ENCODE peak calls at places on chromosomes 4 and X, in four cellular contexts. E is fibroblast of lung, T is IMR-90, G is H1. Y is an unnamed sample.

GRCh38 chr4:40685300-40685699 is 55.6 kb upstream of the RBM47 start:
- DNase-seq in E (peak; percentile 82), T (peak; percentile 73), G (no peak), Y (no peak)

GRCh38 chr4:11438647-11439046 is 10.0 kb upstream of the HS3ST1 start:
- DNase-seq in E (no peak), T (no peak), G (no peak), Y (no peak)

GRCh38 chr4:18582841-18583240 is 561.3 kb upstream of the LCORL start:
- DNase-seq in E (no peak), T (no peak), G (no peak), Y (no peak)

GRCh38 chr4:17013382-17014006 is 115.0 kb upstream of the LDB2 start:
- DNase-seq in E (peak; percentile 67), T (peak; percentile 65), G (no peak), Y (no peak)

GRCh38 chrX:104195489-104196084 is 29.3 kb downstream of the FAM199X start:
- DNase-seq in E (no peak), T (peak; percentile 25), G (no peak), Y (peak; percentile 53)

GRCh38 chr4:38468491-38468890 is 195.5 kb upstream of the KLF3 start:
- DNase-seq in E (no peak), T (no peak), G (no peak), Y (no peak)

GRCh38 chr4:6771229-6771671 is 11.3 kb upstream of the KIAA0232 start:
- DNase-seq in E (peak; percentile 36), T (peak; percentile 16), G (no peak), Y (no peak)

GRCh38 chr4:17283832-17284231 is 228.1 kb downstream of the QDPR start:
- DNase-seq in E (no peak), T (no peak), G (no peak), Y (no peak)

GRCh38 chr4:146976145-146976544 is 30.5 kb upstream of the TTC29 start:
- DNase-seq in E (no peak), T (no peak), G (no peak), Y (no peak)

GRCh38 chr4:179353791-179354190 is 1911.6 kb upstream of the AGA start:
- DNase-seq in E (peak; percentile 49), T (no peak), G (no peak), Y (no peak)

GRCh38 chrX:4253092-4253491 is 539.6 kb upstream of the PRKX start:
- DNase-seq in E (no peak), T (no peak), G (no peak), Y (no peak)

GRCh38 chr4:118807659-118808058 is 28.3 kb downstream of the SEC24D start:
- DNase-seq in E (no peak), T (no peak), G (no peak), Y (no peak)

GRCh38 chrX:153725832-153726285 is 1.2 kb downstream of the ABCD1 start:
- DNase-seq in E (no peak), T (no peak), G (no peak), Y (no peak)

GRCh38 chrX:131728295-131729145 is 184.6 kb downstream of the OR13H1 start:
- DNase-seq in E (peak; percentile 65), T (peak; percentile 86), G (no peak), Y (no peak)

GRCh38 chr4:79917246-79917645 is 155.8 kb downstream of the ANTXR2 start:
- DNase-seq in E (peak; percentile 45), T (peak; percentile 44), G (peak; percentile 47), Y (peak; percentile 27)

GRCh38 chrX:42524374-42524773 is 253.6 kb downstream of the PPP1R2C start:
- DNase-seq in E (peak; percentile 85), T (peak; percentile 1), G (no peak), Y (no peak)

GRCh38 chrX:129957241-129958099 is 25.0 kb upstream of the BCORL1 start:
- DNase-seq in E (peak; percentile 46), T (peak; percentile 16), G (no peak), Y (peak; percentile 68)

GRCh38 chrX:131789664-131790063 is 233.4 kb upstream of the STK26 start:
- DNase-seq in E (no peak), T (no peak), G (no peak), Y (no peak)

GRCh38 chr4:1205641-1206298 is 33.4 kb upstream of the SPON2 start:
- DNase-seq in E (no peak), T (no peak), G (no peak), Y (no peak)

GRCh38 chr4:36402008-36402758 is 120.8 kb downstream of the DTHD1 start:
- DNase-seq in E (no peak), T (no peak), G (no peak), Y (no peak)

GRCh38 chrX:74536142-74537010 is 78.0 kb downstream of the RLIM start:
- DNase-seq in E (peak; percentile 90), T (peak; percentile 83), G (no peak), Y (peak; percentile 81)

GRCh38 chrX:49171752-49172279 is at the start of gene PLP2:
- DNase-seq in E (peak; percentile 59), T (peak; percentile 40), G (no peak), Y (peak; percentile 74)

GRCh38 chr4:172596206-172596605 is 572.4 kb upstream of the GALNT7 start:
- DNase-seq in E (no peak), T (no peak), G (peak; percentile 3), Y (peak; percentile 9)

GRCh38 chr4:155906554-155907247 is 3.2 kb downstream of the TDO2 start:
- DNase-seq in E (peak; percentile 97), T (peak; percentile 99), G (no peak), Y (peak; percentile 71)

GRCh38 chr4:38924266-38924827 is 56.7 kb downstream of the FAM114A1 start:
- DNase-seq in E (no peak), T (no peak), G (no peak), Y (no peak)

GRCh38 chrX:40087574-40088298 is 10.0 kb downstream of the BCOR start:
- DNase-seq in E (no peak), T (peak; percentile 79), G (no peak), Y (no peak)

GRCh38 chr4:8464376-8464775 is 23.8 kb downstream of the TRMT44 start:
- DNase-seq in E (no peak), T (no peak), G (no peak), Y (no peak)

GRCh38 chr4:87053064-87053693 is 118.4 kb downstream of the AFF1 start:
- DNase-seq in E (no peak), T (peak; percentile 53), G (no peak), Y (no peak)

GRCh38 chr4:94534401-94535312 is 82.9 kb downstream of the PDLIM5 start:
- DNase-seq in E (no peak), T (no peak), G (no peak), Y (peak; percentile 26)

GRCh38 chr4:158856852-158857251 is 88.0 kb downstream of the FNIP2 start:
- DNase-seq in E (peak; percentile 54), T (peak; percentile 68), G (no peak), Y (peak; percentile 41)

GRCh38 chr4:54050214-54050904 is 14.0 kb downstream of the CHIC2 start:
- DNase-seq in E (peak; percentile 75), T (peak; percentile 78), G (no peak), Y (no peak)

GRCh38 chr4:135672202-135672601 is 1470.6 kb upstream of the PABPC4L start:
- DNase-seq in E (no peak), T (no peak), G (no peak), Y (no peak)

GRCh38 chr4:98529970-98530569 is 128.3 kb downstream of the TSPAN5 start:
- DNase-seq in E (no peak), T (no peak), G (no peak), Y (no peak)

GRCh38 chr4:147528054-147528453 is 47.2 kb downstream of the EDNRA start:
- DNase-seq in E (no peak), T (no peak), G (no peak), Y (no peak)

GRCh38 chrX:105018865-105019264 is 201.6 kb downstream of the TEX13A start:
- DNase-seq in E (no peak), T (no peak), G (no peak), Y (no peak)

GRCh38 chrX:34778961-34779360 is 121.9 kb upstream of the TMEM47 start:
- DNase-seq in E (peak; percentile 82), T (peak; percentile 86), G (no peak), Y (no peak)

GRCh38 chr4:3707423-3708102 is 58.6 kb upstream of the ADRA2C start:
- DNase-seq in E (no peak), T (no peak), G (no peak), Y (no peak)
- H2AFZ ChIP-seq in E (no peak overlapping the region), T (no peak overlapping the region), G (no peak overlapping the region), Y (no peak overlapping the region)

GRCh38 chr4:124044867-124045266 is 648.3 kb downstream of the SPRY1 start:
- DNase-seq in E (no peak), T (no peak), G (no peak), Y (no peak)
- TF ChIP-seq CTCF in E (no peak), T (no peak), G (peak; percentile 10), Y (no peak)

DNA sequence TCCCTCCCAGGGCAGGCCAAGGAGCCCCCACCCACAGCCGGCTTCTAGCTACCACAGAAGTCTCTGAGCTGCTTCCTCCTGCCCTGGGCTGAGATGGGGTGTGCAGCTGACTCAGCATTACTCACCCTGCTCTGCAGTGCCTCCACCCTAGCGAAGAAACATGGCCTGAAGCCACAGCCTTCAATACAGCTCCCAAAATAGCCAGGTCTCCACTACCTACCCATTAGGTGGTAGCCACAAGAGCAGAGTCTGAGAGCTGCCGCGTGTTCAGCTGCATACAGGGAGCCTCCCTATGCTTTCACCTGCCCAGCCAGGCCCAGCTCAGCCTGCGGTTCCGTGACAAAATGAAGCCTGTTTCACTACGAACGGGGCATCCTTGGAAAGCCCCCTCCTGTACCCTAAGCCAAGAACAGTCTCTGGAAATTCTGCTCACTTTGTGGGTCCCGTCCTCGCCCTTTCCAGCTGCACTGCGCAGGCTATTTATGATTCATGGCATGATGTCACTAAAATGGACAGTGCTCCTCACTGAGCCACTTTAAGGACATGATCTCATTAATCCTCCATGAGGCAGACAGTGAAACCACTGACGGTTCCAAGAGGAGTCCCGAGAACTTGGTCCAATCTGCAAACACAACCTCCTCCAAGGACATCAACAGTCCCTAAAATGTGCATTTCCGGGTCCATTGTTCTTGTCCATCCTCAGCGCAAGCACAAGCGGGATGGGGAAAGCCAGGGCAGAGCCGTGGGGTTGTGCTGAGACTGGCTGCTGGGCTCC is 20.2 kb downstream of the WDR1 start:
- DNase-seq in E (peak; percentile 97), T (peak; percentile 94), G (no peak), Y (peak; percentile 64)
- H4K20me1 ChIP-seq in E (no peaks in the 10 kb centered on the region), T (peaks cover 100% of the 10 kb centered on the region), G (peaks cover 53% of the 10 kb centered on the region), Y (peaks cover 67% of the 10 kb centered on the region)

GRCh38 chrX:11532291-11533075 is 133.2 kb downstream of the ARHGAP6 start:
- DNase-seq in E (no peak), T (peak; percentile 9), G (no peak), Y (peak; percentile 7)

GRCh38 chrX:11525685-11526084 is 140.0 kb downstream of the ARHGAP6 start:
- DNase-seq in E (no peak), T (no peak), G (no peak), Y (no peak)

GRCh38 chrX:11530621-11531020 is 135.1 kb downstream of the ARHGAP6 start:
- DNase-seq in E (peak; percentile 16), T (peak; percentile 23), G (no peak), Y (no peak)

GRCh38 chrX:11531226-11531625 is 134.5 kb downstream of the ARHGAP6 start:
- DNase-seq in E (peak; percentile 3), T (peak; percentile 22), G (no peak), Y (peak; percentile 16)

DNA sequence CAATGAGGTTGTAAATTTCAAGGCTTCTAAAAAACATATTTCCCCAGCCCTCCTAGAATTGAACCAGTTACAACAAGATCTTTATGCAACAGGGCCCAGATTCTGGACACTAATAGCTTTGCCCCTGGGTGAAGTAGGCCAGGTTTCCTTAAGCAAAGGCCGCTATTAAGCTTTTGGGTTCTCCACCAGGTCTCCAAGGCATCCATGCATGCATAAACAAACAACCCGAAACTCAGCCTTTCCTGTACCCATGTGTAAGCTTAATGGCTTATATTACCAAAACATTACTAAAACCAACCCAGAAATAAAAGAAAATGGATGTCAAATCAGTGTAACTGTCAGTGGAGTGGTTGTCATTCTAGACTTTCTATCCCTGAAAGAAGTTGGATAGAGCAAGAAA is 137.1 kb downstream of the ARHGAP6 start:
- DNase-seq in E (no peak), T (no peak), G (no peak), Y (no peak)
- H2AFZ ChIP-seq in E (no peak overlapping the region), T (no peak overlapping the region), G (no peak overlapping the region), Y (no peak overlapping the region)